ENCODE peak calls at places on chromosome 14, in ten cellular contexts. D is fibroblast of pulmonary artery, G is thyroid gland, W is spleen, L is bronchial epithelial cell, P is tibial artery, V is Peyer's patch, B is Panc1, Y is OCI-LY7, N is HCT116. K is an unnamed sample.

GRCh38 chr14:26808407-26808806 is 210.6 kb upstream of the NOVA1 start:
- DNase-seq in B (no peak), D (peak; percentile 79), V (no peak), P (no peak), W (no peak), N (no peak), Y (no peak), G (no peak), L (peak; percentile 44), K (peak; percentile 13)

GRCh38 chr14:93941293-93941910 is 14.3 kb downstream of the FAM181A start:
- DNase-seq in N (no peak), B (no peak), D (peak; percentile 71), W (peak; percentile 76), V (no peak), Y (no peak), P (no peak), L (peak; percentile 90), G (no peak), K (peak; percentile 85)

GRCh38 chr14:68463299-68463698 is 329.6 kb downstream of the ZFP36L1 start:
- DNase-seq in B (no peak), P (no peak), L (no peak), Y (no peak), W (no peak), N (no peak), G (no peak), V (no peak), D (no peak), K (no peak)

GRCh38 chr14:104431929-104432541 is 147.5 kb upstream of the C14orf180 start:
- DNase-seq in N (no peak), Y (no peak), B (no peak), D (no peak), W (no peak), P (no peak), V (no peak), G (no peak), L (no peak), K (no peak)

GRCh38 chr14:92692822-92693226 is 55.6 kb downstream of the LGMN start:
- DNase-seq in B (no peak), W (peak; percentile 89), Y (no peak), G (peak; percentile 97), V (no peak), D (peak; percentile 50), P (peak; percentile 72), N (no peak), L (peak; percentile 33), K (peak; percentile 23)

GRCh38 chr14:65495196-65495595 is 82.7 kb downstream of the FUT8 start:
- DNase-seq in B (no peak), W (no peak), P (no peak), G (no peak), L (peak; percentile 38), Y (no peak), N (no peak), D (peak; percentile 25), V (no peak), K (peak; percentile 54)

GRCh38 chr14:68469208-68469713 is 323.6 kb downstream of the ZFP36L1 start:
- DNase-seq in B (no peak), V (no peak), N (no peak), P (no peak), W (no peak), D (no peak), Y (no peak), L (no peak), G (no peak), K (no peak)

GRCh38 chr14:73825551-73826188 is 26.0 kb upstream of the PTGR2 start:
- DNase-seq in Y (peak; percentile 86), G (peak; percentile 94), L (peak; percentile 63), P (peak; percentile 92), V (peak; percentile 96), W (peak; percentile 95), N (peak; percentile 76), D (peak; percentile 89), B (peak; percentile 38), K (peak; percentile 82)

GRCh38 chr14:62655161-62655560 is 390.1 kb downstream of the KCNH5 start:
- DNase-seq in G (no peak), P (no peak), V (no peak), Y (no peak), L (no peak), W (no peak), N (no peak), B (no peak), D (peak; percentile 10), K (no peak)

GRCh38 chr14:35261774-35262173 is 30.4 kb upstream of the PSMA6 start:
- DNase-seq in G (peak; percentile 3), V (no peak), B (no peak), D (peak; percentile 55), L (peak; percentile 4), W (no peak), P (no peak), N (no peak), Y (peak; percentile 16), K (peak; percentile 15)

GRCh38 chr14:61132894-61133293 is 148.2 kb downstream of the TMEM30B start:
- DNase-seq in V (no peak), N (no peak), P (no peak), G (no peak), B (no peak), Y (no peak), W (no peak), L (no peak), D (no peak), K (no peak)

GRCh38 chr14:47678993-47679392 is 3.6 kb upstream of the MDGA2 start:
- DNase-seq in G (no peak), N (no peak), W (no peak), P (no peak), Y (no peak), B (no peak), L (no peak), V (no peak), D (no peak), K (no peak)

GRCh38 chr14:31660728-31661127 is 99.5 kb downstream of the NUBPL start:
- DNase-seq in D (no peak), B (no peak), W (no peak), L (no peak), V (no peak), N (no peak), P (no peak), Y (no peak), G (no peak), K (no peak)

GRCh38 chr14:71555654-71556559 is 376.3 kb upstream of the RGS6 start:
- DNase-seq in B (no peak), W (no peak), D (peak; percentile 54), Y (peak; percentile 93), P (no peak), V (peak; percentile 52), G (no peak), N (no peak), L (peak; percentile 69), K (no peak)

GRCh38 chr14:50018236-50019210 is 97.8 kb downstream of the VCPKMT start:
- DNase-seq in L (no peak), P (peak; percentile 75), N (no peak), W (no peak), V (peak; percentile 70), D (no peak), G (no peak), Y (no peak), B (no peak), K (peak; percentile 34)

GRCh38 chr14:32136027-32136825 is 59.1 kb downstream of the ARHGAP5 start:
- DNase-seq in N (no peak), P (no peak), L (no peak), D (no peak), Y (no peak), V (no peak), W (no peak), G (no peak), B (no peak), K (no peak)

GRCh38 chr14:58765375-58765774 is 127.6 kb downstream of the DACT1 start:
- DNase-seq in P (no peak), L (no peak), G (no peak), B (no peak), W (no peak), N (no peak), V (no peak), D (no peak), Y (no peak), K (no peak)

GRCh38 chr14:70188608-70189540 is at the start of gene SLC8A3:
- DNase-seq in B (no peak), W (peak; percentile 76), G (peak; percentile 12), N (no peak), Y (no peak), V (no peak), P (no peak), D (peak; percentile 33), L (peak; percentile 53), K (peak; percentile 32)
- TF ChIP-seq CTCF in B (no peak), W (no peak), G (no peak), N (no peak), Y (no peak), V (no peak), P (no peak), D (no peak), L (no peak), K (no peak)

GRCh38 chr14:96256420-96256819 is 410 bp downstream of the BDKRB1 start:
- DNase-seq in N (no peak), B (no peak), Y (no peak), P (no peak), L (peak; percentile 89), V (no peak), W (no peak), G (no peak), D (no peak), K (no peak)
- H3K4me3 ChIP-seq in N (no peak overlapping the region), B (no peak overlapping the region), Y (no peak overlapping the region), P (no peak overlapping the region), L (no peak overlapping the region), V (no peak overlapping the region), W (no peak overlapping the region), G (no peak overlapping the region), D (peak overlapping the region; percentile 21), K (no peak overlapping the region)

GRCh38 chr14:63782683-63783389 is 55.0 kb upstream of the SGPP1 start:
- DNase-seq in Y (no peak), V (no peak), G (no peak), N (no peak), L (no peak), P (no peak), D (no peak), B (no peak), W (no peak), K (no peak)

GRCh38 chr14:63787995-63788946 is 60.4 kb upstream of the SGPP1 start:
- DNase-seq in V (no peak), P (no peak), W (no peak), L (no peak), G (no peak), D (no peak), B (no peak), N (no peak), Y (no peak), K (no peak)
- TF ChIP-seq CTCF in V (no peak), P (no peak), W (no peak), L (no peak), G (no peak), D (no peak), B (no peak), N (no peak), Y (no peak), K (no peak)

DNA sequence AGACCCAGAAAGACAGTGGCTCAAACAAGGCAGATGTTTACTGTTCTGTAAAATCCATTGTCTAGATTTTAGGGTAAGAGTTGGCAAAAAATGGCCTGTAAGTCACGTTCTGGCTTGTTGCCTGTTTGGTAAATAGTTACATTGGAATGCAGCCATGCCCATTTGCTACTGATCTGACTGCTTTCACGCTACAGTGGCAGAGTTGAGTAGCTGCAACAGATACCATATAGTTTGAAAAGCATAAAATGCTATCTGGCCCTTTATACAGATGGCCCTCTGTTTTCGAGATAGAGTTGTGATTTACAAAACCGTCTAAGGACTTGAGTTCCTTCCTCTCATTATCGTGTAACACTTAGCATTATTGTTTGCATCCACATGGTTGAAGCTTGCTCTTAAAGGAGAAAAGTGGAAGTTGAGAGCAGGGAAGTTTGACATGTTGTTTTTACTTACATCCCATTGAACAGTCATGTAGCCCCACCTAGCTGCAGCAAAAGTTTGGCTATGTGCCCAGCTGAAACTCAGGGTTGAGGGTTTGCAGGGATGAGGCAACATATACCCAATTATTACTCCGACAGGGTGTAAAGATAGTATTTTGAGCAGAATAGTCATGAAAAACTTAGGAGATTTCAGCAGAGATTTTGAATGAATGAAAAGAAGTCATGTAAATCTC is 11.3 kb upstream of the SCFD1 start:
- DNase-seq in W (no peak), Y (peak; percentile 18), N (peak; percentile 36), V (peak; percentile 57), B (no peak), L (peak; percentile 78), G (peak; percentile 45), D (peak; percentile 84), P (no peak), K (peak; percentile 80)
- H3K4me3 ChIP-seq in W (no peak overlapping the region), Y (no peak overlapping the region), N (no peak overlapping the region), V (no peak overlapping the region), B (no peak overlapping the region), L (no peak overlapping the region), G (no peak overlapping the region), D (no peak overlapping the region), P (no peak overlapping the region), K (no peak overlapping the region)

K was measured in astrocyte of the spinal cord.